ENCODE peak calls at places on chromosomes 3 and 15, in ten cellular contexts. K is endothelial cell; J is naive thymus-derived CD8-positive, alpha-beta T cell; P is B cell; V is nephron progenitor cell; W is fibroblast of villous mesenchyme; Y is LoVo; R is ecto neural progenitor cell; L is activated effector memory CD4-positive, alpha-beta T cell treated with anti-CD3 and anti-CD28 coated beads, Interleukin-2, amount 50 U/mL, for 16 hours; B is OCI-LY7. D is an unnamed sample.

GRCh38 chr3:38455639-38456430 is 2.1 kb downstream of the ACVR2B start:
- DNase-seq in W (peak), L (no peak), K (no peak), Y (no peak), J (no peak), R (peak), P (no peak), B (no peak), V (no peak), D (no peak)

GRCh38 chr15:67148196-67148701 is 82.8 kb downstream of the SMAD3 start:
- DNase-seq in W (peak), R (no peak), Y (peak), K (no peak), P (no peak), L (no peak), V (no peak), J (no peak), B (peak), D (peak)

GRCh38 chr15:70142322-70143191 is 44.8 kb upstream of the TLE3 start:
- DNase-seq in W (peak), P (no peak), Y (no peak), L (peak), B (no peak), J (no peak), V (no peak), K (no peak), R (no peak), D (peak)

GRCh38 chr3:100269410-100270217 is 8.8 kb downstream of the TBC1D23 start:
- DNase-seq in R (no peak), Y (peak), J (no peak), K (no peak), W (peak), B (no peak), L (no peak), P (no peak), V (no peak), D (peak)

GRCh38 chr3:179825527-179826246 is 172.8 kb downstream of the USP13 start:
- DNase-seq in P (no peak), Y (no peak), W (no peak), K (no peak), B (no peak), J (no peak), V (no peak), L (no peak), R (no peak), D (no peak)

GRCh38 chr15:42385206-42385979 is 26.1 kb downstream of the CAPN3 start:
- DNase-seq in W (peak), K (peak), L (no peak), J (no peak), P (no peak), B (peak), Y (no peak), V (peak), R (peak), D (peak)

GRCh38 chr3:133426721-133427120 is 26.9 kb downstream of the BFSP2 start:
- DNase-seq in Y (no peak), J (no peak), V (no peak), L (no peak), R (no peak), B (no peak), P (no peak), W (no peak), K (no peak), D (no peak)

GRCh38 chr15:76386926-76387325 is 50.4 kb downstream of the ISL2 start:
- DNase-seq in B (no peak), L (no peak), R (no peak), W (no peak), K (no peak), Y (no peak), V (no peak), J (no peak), P (no peak), D (no peak)

GRCh38 chr3:73451276-73451973 is 173.3 kb downstream of the PDZRN3 start:
- DNase-seq in W (no peak), P (no peak), K (no peak), R (no peak), Y (no peak), J (no peak), L (no peak), B (peak), V (no peak), D (no peak)

GRCh38 chr3:171854649-171855305 is 11.6 kb downstream of the TMEM212 start:
- DNase-seq in K (no peak), L (no peak), Y (no peak), R (no peak), B (peak), W (no peak), J (no peak), P (no peak), V (no peak), D (peak)

GRCh38 chr3:30664884-30665283 is 58.5 kb downstream of the TGFBR2 start:
- DNase-seq in K (no peak), P (no peak), R (no peak), L (no peak), J (no peak), W (no peak), V (no peak), Y (no peak), B (no peak), D (no peak)

GRCh38 chr3:183560607-183561006 is 5.1 kb upstream of the KLHL6 start:
- DNase-seq in B (peak), W (no peak), L (no peak), V (no peak), J (no peak), Y (no peak), P (peak), K (peak), R (no peak), D (peak)

GRCh38 chr15:78540955-78541743 is 905 bp downstream of the PSMA4 start:
- DNase-seq in R (no peak), V (no peak), Y (peak), L (peak), B (peak), K (no peak), P (no peak), J (no peak), W (peak), D (no peak)

GRCh38 chr15:95868450-95868849 is 462.1 kb upstream of the NR2F2 start:
- DNase-seq in L (no peak), Y (no peak), B (no peak), J (no peak), K (no peak), R (no peak), V (no peak), P (no peak), W (no peak), D (no peak)

GRCh38 chr15:78937132-78937739 is 7.6 kb downstream of the CTSH start:
- DNase-seq in V (no peak), Y (no peak), R (no peak), K (peak), J (no peak), P (no peak), B (no peak), L (no peak), W (peak), D (no peak)

GRCh38 chr3:49841126-49841525 is 15.2 kb downstream of the TRAIP start:
- DNase-seq in V (peak), Y (no peak), B (peak), K (peak), R (no peak), W (peak), J (no peak), L (no peak), P (no peak), D (no peak)

GRCh38 chr3:196016485-196016884 is 65.4 kb downstream of the TFRC start:
- DNase-seq in J (no peak), P (no peak), K (no peak), W (peak), R (no peak), B (no peak), V (no peak), Y (no peak), L (no peak), D (peak)

GRCh38 chr3:158018462-158018861 is 87.8 kb downstream of the SHOX2 start:
- DNase-seq in L (no peak), K (no peak), P (no peak), V (no peak), B (no peak), R (no peak), Y (no peak), J (no peak), W (no peak), D (no peak)

GRCh38 chr3:7508821-7509220 is 647.9 kb downstream of the GRM7 start:
- DNase-seq in P (no peak), L (no peak), W (no peak), K (no peak), Y (no peak), R (no peak), V (no peak), B (no peak), J (no peak), D (no peak)

GRCh38 chr3:53328750-53329149 is 18.6 kb downstream of the DCP1A start:
- DNase-seq in L (no peak), Y (no peak), W (peak), B (no peak), K (no peak), J (no peak), R (no peak), V (no peak), P (no peak), D (no peak)

GRCh38 chr3:125024817-125025216 is 31.0 kb downstream of the HEG1 start:
- DNase-seq in V (no peak), J (no peak), R (no peak), Y (no peak), B (no peak), W (no peak), K (no peak), P (no peak), L (no peak), D (no peak)

GRCh38 chr3:59935025-59935424 is 885.2 kb upstream of the CFAP20DC start:
- DNase-seq in B (no peak), Y (no peak), P (no peak), V (no peak), K (no peak), J (no peak), R (no peak), L (no peak), W (no peak), D (no peak)

GRCh38 chr15:98025237-98025636 is 64.7 kb downstream of the ARRDC4 start:
- DNase-seq in R (no peak), K (no peak), P (no peak), J (no peak), L (no peak), W (peak), Y (no peak), B (no peak), V (no peak), D (no peak)

GRCh38 chr15:32822739-32823138 is 104.9 kb downstream of the GREM1 start:
- DNase-seq in Y (no peak), J (no peak), R (no peak), K (no peak), W (no peak), P (no peak), B (no peak), L (no peak), V (no peak), D (no peak)

GRCh38 chr3:187085021-187085666 is 54.2 kb downstream of the RPL39L start:
- DNase-seq in J (no peak), R (no peak), Y (no peak), L (no peak), B (no peak), W (no peak), P (no peak), V (no peak), K (no peak), D (no peak)

GRCh38 chr15:75045332-75046015 is 22.1 kb downstream of the PPCDC start:
- DNase-seq in J (no peak), W (no peak), Y (no peak), B (no peak), P (no peak), L (no peak), K (no peak), R (no peak), V (no peak), D (no peak)

GRCh38 chr3:124097362-124098120 is 105.6 kb upstream of the ROPN1 start:
- DNase-seq in P (no peak), V (no peak), J (no peak), B (no peak), R (no peak), L (no peak), Y (no peak), W (no peak), K (no peak), D (no peak)

GRCh38 chr3:71926242-71926560 is 141.3 kb upstream of the PROK2 start:
- DNase-seq in R (no peak), P (no peak), K (peak), W (peak), L (no peak), V (no peak), B (peak), Y (peak), J (no peak), D (no peak)

GRCh38 chr3:64049832-64050231 is 26.5 kb upstream of the PSMD6 start:
- DNase-seq in P (no peak), R (peak), W (no peak), Y (no peak), B (no peak), K (no peak), V (no peak), L (no peak), J (no peak), D (no peak)

GRCh38 chr3:188686319-188686718 is 485.5 kb upstream of the TPRG1 start:
- DNase-seq in K (no peak), W (no peak), J (no peak), V (no peak), Y (no peak), P (peak), L (no peak), R (no peak), B (no peak), D (no peak)

GRCh38 chr15:61857169-61857829 is 202.9 kb downstream of the VPS13C start:
- DNase-seq in V (no peak), R (no peak), P (no peak), L (no peak), W (no peak), Y (no peak), J (no peak), K (no peak), B (peak), D (no peak)